ENCODE peak calls at places on chromosomes 2 and 18, in six cellular contexts. One of them, this sample, is unnamed.

GRCh38 chr2:121080013-121080772 is 204.8 kb downstream of the TFCP2L1 start:
- DNase-seq in cardiac muscle cell: peak; percentile 79
- DNase-seq in keratinocyte: no peak
- DNase-seq in mammary epithelial cell: no peak
- DNase-seq in psoas muscle: no peak
- DNase-seq in left lung: no peak
- DNase-seq in this sample: peak; percentile 39

GRCh38 chr2:45004569-45005181 is 4.6 kb downstream of the SIX2 start:
- DNase-seq in keratinocyte: no peak
- DNase-seq in cardiac muscle cell: peak; percentile 29
- DNase-seq in mammary epithelial cell: no peak
- DNase-seq in psoas muscle: peak; percentile 17
- DNase-seq in left lung: no peak
- DNase-seq in this sample: no peak

GRCh38 chr2:157185828-157186227 is 71.7 kb upstream of the GALNT5 start:
- DNase-seq in mammary epithelial cell: no peak
- DNase-seq in cardiac muscle cell: no peak
- DNase-seq in left lung: no peak
- DNase-seq in keratinocyte: no peak
- DNase-seq in psoas muscle: no peak
- DNase-seq in this sample: no peak

GRCh38 chr18:8705941-8706544 is 687 bp downstream of the MTCL1 start:
- DNase-seq in cardiac muscle cell: no peak
- DNase-seq in left lung: peak; percentile 80
- DNase-seq in mammary epithelial cell: peak; percentile 14
- DNase-seq in keratinocyte: no peak
- DNase-seq in psoas muscle: peak; percentile 24
- DNase-seq in this sample: no peak

GRCh38 chr18:13381907-13382682 is 163.5 kb downstream of the LDLRAD4 start:
- DNase-seq in mammary epithelial cell: no peak
- DNase-seq in cardiac muscle cell: peak; percentile 18
- DNase-seq in psoas muscle: peak; percentile 68
- DNase-seq in keratinocyte: no peak
- DNase-seq in left lung: peak; percentile 81
- DNase-seq in this sample: no peak

GRCh38 chr18:77140030-77140429 is 7.4 kb upstream of the MBP start:
- DNase-seq in cardiac muscle cell: no peak
- DNase-seq in psoas muscle: no peak
- DNase-seq in keratinocyte: no peak
- DNase-seq in mammary epithelial cell: no peak
- DNase-seq in left lung: no peak
- DNase-seq in this sample: no peak

GRCh38 chr2:11539317-11540147 is 5.7 kb downstream of the GREB1 start:
- DNase-seq in cardiac muscle cell: peak; percentile 40
- DNase-seq in keratinocyte: no peak
- DNase-seq in left lung: no peak
- DNase-seq in mammary epithelial cell: peak; percentile 22
- DNase-seq in psoas muscle: no peak
- DNase-seq in this sample: no peak

GRCh38 chr2:128494640-128495321 is 176.1 kb upstream of the HS6ST1 start:
- DNase-seq in cardiac muscle cell: peak; percentile 68
- DNase-seq in keratinocyte: no peak
- DNase-seq in psoas muscle: no peak
- DNase-seq in mammary epithelial cell: no peak
- DNase-seq in left lung: no peak
- DNase-seq in this sample: no peak

GRCh38 chr18:12652861-12653401 is 5.0 kb downstream of the SPIRE1 start:
- DNase-seq in mammary epithelial cell: peak; percentile 11
- DNase-seq in psoas muscle: peak; percentile 18
- DNase-seq in keratinocyte: no peak
- DNase-seq in left lung: no peak
- DNase-seq in cardiac muscle cell: no peak
- DNase-seq in this sample: no peak

GRCh38 chr18:905307-905947 is 756 bp downstream of the ADCYAP1 start:
- DNase-seq in left lung: peak; percentile 62
- DNase-seq in mammary epithelial cell: no peak
- DNase-seq in psoas muscle: no peak
- DNase-seq in keratinocyte: no peak
- DNase-seq in cardiac muscle cell: peak; percentile 35
- DNase-seq in this sample: no peak

GRCh38 chr2:26561918-26562810 is 79.0 kb downstream of the CIB4 start:
- DNase-seq in mammary epithelial cell: peak; percentile 39
- DNase-seq in left lung: peak; percentile 84
- DNase-seq in psoas muscle: peak; percentile 51
- DNase-seq in keratinocyte: no peak
- DNase-seq in cardiac muscle cell: peak; percentile 69
- DNase-seq in this sample: peak; percentile 10

GRCh38 chr2:27078267-27079194 is at the start of gene EMILIN1:
- DNase-seq in psoas muscle: peak; percentile 86
- DNase-seq in left lung: peak; percentile 81
- DNase-seq in mammary epithelial cell: no peak
- DNase-seq in cardiac muscle cell: peak; percentile 25
- DNase-seq in keratinocyte: no peak
- DNase-seq in this sample: no peak

GRCh38 chr2:232477751-232478510 is 9.7 kb downstream of the ECEL1 start:
- DNase-seq in mammary epithelial cell: no peak
- DNase-seq in cardiac muscle cell: no peak
- DNase-seq in left lung: no peak
- DNase-seq in psoas muscle: no peak
- DNase-seq in keratinocyte: no peak
- DNase-seq in this sample: no peak

GRCh38 chr2:41033127-41033526 is 581.2 kb upstream of the SLC8A1 start:
- DNase-seq in keratinocyte: no peak
- DNase-seq in cardiac muscle cell: no peak
- DNase-seq in left lung: no peak
- DNase-seq in psoas muscle: no peak
- DNase-seq in mammary epithelial cell: no peak
- DNase-seq in this sample: no peak

GRCh38 chr2:100137318-100137717 is 5.1 kb downstream of the AFF3 start:
- DNase-seq in cardiac muscle cell: no peak
- DNase-seq in left lung: no peak
- DNase-seq in mammary epithelial cell: no peak
- DNase-seq in psoas muscle: no peak
- DNase-seq in keratinocyte: no peak
- DNase-seq in this sample: no peak

GRCh38 chr2:100214265-100214961 is 72.0 kb upstream of the AFF3 start:
- DNase-seq in mammary epithelial cell: no peak
- DNase-seq in psoas muscle: no peak
- DNase-seq in cardiac muscle cell: no peak
- DNase-seq in left lung: no peak
- DNase-seq in keratinocyte: no peak
- DNase-seq in this sample: no peak

GRCh38 chr2:46260305-46260704 is 36.9 kb upstream of the EPAS1 start:
- DNase-seq in keratinocyte: no peak
- DNase-seq in mammary epithelial cell: no peak
- DNase-seq in cardiac muscle cell: no peak
- DNase-seq in psoas muscle: no peak
- DNase-seq in left lung: no peak
- DNase-seq in this sample: no peak

GRCh38 chr2:17030070-17030469 is 364.4 kb upstream of the CYRIA start:
- DNase-seq in keratinocyte: no peak
- DNase-seq in left lung: no peak
- DNase-seq in mammary epithelial cell: no peak
- DNase-seq in psoas muscle: no peak
- DNase-seq in cardiac muscle cell: peak; percentile 21
- DNase-seq in this sample: no peak

GRCh38 chr2:19600982-19601381 is 242.6 kb upstream of the OSR1 start:
- DNase-seq in cardiac muscle cell: no peak
- DNase-seq in keratinocyte: no peak
- DNase-seq in left lung: no peak
- DNase-seq in psoas muscle: no peak
- DNase-seq in mammary epithelial cell: no peak
- DNase-seq in this sample: no peak

DNA sequence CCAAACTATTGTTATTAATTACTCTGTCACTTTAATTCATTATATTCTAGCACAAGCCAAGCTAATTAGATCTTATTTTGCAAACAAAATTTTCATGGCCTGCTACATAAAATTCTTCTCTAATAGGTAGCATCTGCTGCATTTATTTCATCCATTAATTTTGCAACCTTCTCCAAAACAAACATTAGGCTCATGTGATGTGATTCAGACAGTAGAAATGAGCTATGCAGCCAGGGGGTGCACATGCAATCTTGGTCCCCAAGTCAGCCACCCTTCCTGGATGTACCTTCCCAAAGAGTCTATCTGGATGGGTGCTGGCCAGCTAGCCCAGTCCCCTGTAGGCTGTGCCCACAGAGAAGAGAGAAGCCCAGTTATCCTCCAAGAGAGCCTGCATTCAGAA is 242.1 kb upstream of the OSR1 start:
- DNase-seq in left lung: no peak
- DNase-seq in mammary epithelial cell: no peak
- DNase-seq in cardiac muscle cell: no peak
- DNase-seq in keratinocyte: no peak
- DNase-seq in psoas muscle: no peak
- DNase-seq in this sample: no peak
- H3K36me3 ChIP-seq in left lung: no peaks in the 10 kb centered on the region
- H3K36me3 ChIP-seq in mammary epithelial cell: no peaks in the 10 kb centered on the region
- H3K36me3 ChIP-seq in cardiac muscle cell: no peaks in the 10 kb centered on the region
- H3K36me3 ChIP-seq in keratinocyte: no peaks in the 10 kb centered on the region
- H3K36me3 ChIP-seq in psoas muscle: no peaks in the 10 kb centered on the region
- H3K36me3 ChIP-seq in this sample: no peaks in the 10 kb centered on the region

GRCh38 chr18:26839609-26840008 is 25.9 kb downstream of the AQP4 start:
- DNase-seq in psoas muscle: no peak
- DNase-seq in keratinocyte: no peak
- DNase-seq in mammary epithelial cell: no peak
- DNase-seq in cardiac muscle cell: no peak
- DNase-seq in left lung: no peak
- DNase-seq in this sample: no peak
- H3K36me3 ChIP-seq in psoas muscle: no peaks in the 10 kb centered on the region
- H3K36me3 ChIP-seq in keratinocyte: no peaks in the 10 kb centered on the region
- H3K36me3 ChIP-seq in mammary epithelial cell: no peaks in the 10 kb centered on the region
- H3K36me3 ChIP-seq in cardiac muscle cell: no peaks in the 10 kb centered on the region
- H3K36me3 ChIP-seq in left lung: no peaks in the 10 kb centered on the region
- H3K36me3 ChIP-seq in this sample: no peaks in the 10 kb centered on the region

GRCh38 chr2:37283207-37283606 is 41.4 kb downstream of the PRKD3 start:
- DNase-seq in cardiac muscle cell: no peak
- DNase-seq in mammary epithelial cell: peak; percentile 71
- DNase-seq in psoas muscle: no peak
- DNase-seq in keratinocyte: no peak
- DNase-seq in left lung: no peak
- DNase-seq in this sample: no peak
- H3K36me3 ChIP-seq in cardiac muscle cell: peaks cover 57% of the 10 kb centered on the region
- H3K36me3 ChIP-seq in mammary epithelial cell: peaks cover 27% of the 10 kb centered on the region
- H3K36me3 ChIP-seq in psoas muscle: peaks cover 4% of the 10 kb centered on the region
- H3K36me3 ChIP-seq in keratinocyte: peaks cover 2% of the 10 kb centered on the region
- H3K36me3 ChIP-seq in left lung: no peaks in the 10 kb centered on the region
- H3K36me3 ChIP-seq in this sample: no peaks in the 10 kb centered on the region

GRCh38 chr18:2680216-2680792 is 24.8 kb downstream of the SMCHD1 start:
- DNase-seq in keratinocyte: no peak
- DNase-seq in mammary epithelial cell: no peak
- DNase-seq in left lung: no peak
- DNase-seq in cardiac muscle cell: no peak
- DNase-seq in psoas muscle: no peak
- DNase-seq in this sample: no peak
- H3K36me3 ChIP-seq in keratinocyte: peaks cover 3% of the 10 kb centered on the region
- H3K36me3 ChIP-seq in mammary epithelial cell: peaks cover 7% of the 10 kb centered on the region
- H3K36me3 ChIP-seq in left lung: no peaks in the 10 kb centered on the region
- H3K36me3 ChIP-seq in cardiac muscle cell: peaks cover 12% of the 10 kb centered on the region
- H3K36me3 ChIP-seq in psoas muscle: peaks cover 2% of the 10 kb centered on the region
- H3K36me3 ChIP-seq in this sample: peaks cover 26% of the 10 kb centered on the region

This sample was measured in CD8-positive, alpha-beta T cell.